ENCODE peak calls at places on chromosomes 12 and 14, in four cellular contexts. Z, W, Q and P are unnamed samples.

GRCh38 chr14:64502476-64503183 is 1.0 kb downstream of the ZBTB25 start:
- DNase-seq in W (peak; percentile 63), Q (no peak), Z (peak; percentile 36), P (peak; percentile 48)

GRCh38 chr12:22083167-22083566 is 37.1 kb downstream of the CMAS start:
- DNase-seq in Q (peak; percentile 17), W (no peak), Z (peak; percentile 75), P (peak; percentile 31)

GRCh38 chr12:26528943-26529342 is 304.1 kb downstream of the ITPR2 start:
- DNase-seq in W (no peak), Q (no peak), Z (no peak), P (no peak)

GRCh38 chr12:79451988-79452387 is 238.8 kb downstream of the PAWR start:
- DNase-seq in Q (peak; percentile 63), W (no peak), Z (no peak), P (no peak)

GRCh38 chr14:50821471-50822464 is 9.2 kb downstream of the NIN start:
- DNase-seq in W (no peak), Z (no peak), Q (peak; percentile 53), P (no peak)

GRCh38 chr12:26493656-26494055 is 298.3 kb downstream of the SSPN start:
- DNase-seq in W (no peak), Q (peak; percentile 54), Z (no peak), P (no peak)

GRCh38 chr14:56004807-56005579 is 113.2 kb upstream of the PELI2 start:
- DNase-seq in Q (no peak), Z (no peak), W (no peak), P (peak; percentile 2)

GRCh38 chr14:69059658-69060648 is 80.9 kb upstream of the ACTN1 start:
- DNase-seq in Q (peak; percentile 67), Z (no peak), W (no peak), P (no peak)

GRCh38 chr12:80598004-80598606 is 109.3 kb upstream of the MYF6 start:
- DNase-seq in Q (peak; percentile 52), Z (peak; percentile 63), W (no peak), P (peak; percentile 53)

GRCh38 chr12:6786416-6787094 is 2.8 kb upstream of the CD4 start:
- DNase-seq in Q (no peak), W (no peak), Z (no peak), P (no peak)

GRCh38 chr12:82672811-82673495 is 13.8 kb upstream of the TMTC2 start:
- DNase-seq in Q (no peak), W (peak; percentile 6), Z (no peak), P (no peak)

GRCh38 chr12:124469193-124469888 is 98.1 kb downstream of the NCOR2 start:
- DNase-seq in Q (no peak), Z (peak; percentile 40), W (no peak), P (peak; percentile 29)

GRCh38 chr12:78555802-78556201 is 308.8 kb upstream of the SYT1 start:
- DNase-seq in W (no peak), Q (no peak), Z (no peak), P (no peak)